ENCODE peak calls at places on chromosomes 1 and 21, in ten cellular contexts. C is mucosa of descending colon, M is kidney epithelial cell, F is IMR-90, H is uterus, T is BJ, B is left ventricle myocardium inferior, V is AG04450, R is prostate gland, Z is GM12865. Y is an unnamed sample.

GRCh38 chr1:153538315-153538821 is 2.4 kb downstream of the S100A5 start:
- DNase-seq in V (no peak), R (no peak), B (no peak), M (no peak), T (no peak), F (peak; percentile 43), C (peak; percentile 90), Z (peak; percentile 17), H (no peak), Y (no peak)

GRCh38 chr1:177914603-177915002 is 55.3 kb downstream of the SEC16B start:
- DNase-seq in R (no peak), C (no peak), B (no peak), Z (no peak), H (no peak), T (no peak), M (no peak), V (no peak), F (peak; percentile 41), Y (no peak)

GRCh38 chr1:225427249-225428065 is at the start of gene LBR:
- DNase-seq in B (peak; percentile 46), Z (peak; percentile 41), V (no peak), H (peak; percentile 42), F (peak; percentile 16), M (no peak), C (no peak), R (no peak), T (no peak), Y (no peak)

GRCh38 chr1:84103197-84103992 is 40.7 kb upstream of the PRKACB start:
- DNase-seq in C (peak; percentile 41), H (peak; percentile 45), B (peak; percentile 37), R (no peak), M (peak; percentile 68), V (peak; percentile 64), T (peak; percentile 52), Z (peak; percentile 24), F (peak; percentile 93), Y (peak; percentile 49)

GRCh38 chr1:99877568-99877967 is 27.4 kb downstream of the AGL start:
- DNase-seq in V (no peak), C (no peak), M (no peak), T (no peak), R (no peak), H (no peak), F (no peak), B (no peak), Z (no peak), Y (no peak)

GRCh38 chr1:184456189-184456588 is 69.4 kb downstream of the C1orf21 start:
- DNase-seq in V (no peak), C (no peak), Z (peak; percentile 9), B (no peak), M (no peak), F (no peak), T (no peak), H (no peak), R (no peak), Y (no peak)

GRCh38 chr1:160997323-160998038 is 23.5 kb downstream of the F11R start:
- DNase-seq in R (peak; percentile 57), B (peak; percentile 52), H (peak; percentile 58), F (peak; percentile 64), T (no peak), M (no peak), V (no peak), Z (peak; percentile 73), C (peak; percentile 86), Y (no peak)

GRCh38 chr1:243946253-243946652 is 96.2 kb upstream of the AKT3 start:
- DNase-seq in Z (no peak), T (no peak), H (no peak), C (no peak), R (no peak), B (no peak), F (no peak), M (no peak), V (no peak), Y (no peak)

GRCh38 chr1:228364706-228365213 is 41.9 kb downstream of the TRIM11 start:
- DNase-seq in M (no peak), H (no peak), T (no peak), C (no peak), V (no peak), Z (no peak), B (peak; percentile 14), R (no peak), F (no peak), Y (no peak)

GRCh38 chr21:38652396-38652795 is 153.3 kb upstream of the ETS2 start:
- DNase-seq in T (no peak), B (no peak), R (no peak), Z (no peak), C (no peak), H (no peak), F (no peak), M (no peak), V (no peak), Y (no peak)

GRCh38 chr1:7455796-7456568 is 315.1 kb upstream of the VAMP3 start:
- DNase-seq in Z (no peak), F (no peak), H (no peak), M (no peak), B (no peak), R (no peak), V (no peak), C (no peak), T (no peak), Y (no peak)

GRCh38 chr1:167490765-167491164 is 27.6 kb downstream of the CD247 start:
- DNase-seq in R (no peak), B (no peak), F (no peak), Z (no peak), M (no peak), V (no peak), H (no peak), T (no peak), C (no peak), Y (no peak)

GRCh38 chr1:100265562-100265930 is 470 bp upstream of the RTCA start:
- DNase-seq in H (no peak), F (peak; percentile 38), R (no peak), B (no peak), Z (no peak), M (no peak), V (no peak), T (no peak), C (no peak), Y (no peak)

GRCh38 chr1:47534040-47534328 is 96.1 kb downstream of the FOXD2 start:
- DNase-seq in F (no peak), T (no peak), M (no peak), C (no peak), H (no peak), V (no peak), B (no peak), R (no peak), Z (no peak), Y (no peak)
- H3K4me3 ChIP-seq in F (no peak overlapping the region), T (no peak overlapping the region), M (no peak overlapping the region), C (no peak overlapping the region), H (no peak overlapping the region), V (no peak overlapping the region), B (peak overlapping the region; percentile 65), R (no peak overlapping the region), Z (no peak overlapping the region), Y (no peak overlapping the region)

DNA sequence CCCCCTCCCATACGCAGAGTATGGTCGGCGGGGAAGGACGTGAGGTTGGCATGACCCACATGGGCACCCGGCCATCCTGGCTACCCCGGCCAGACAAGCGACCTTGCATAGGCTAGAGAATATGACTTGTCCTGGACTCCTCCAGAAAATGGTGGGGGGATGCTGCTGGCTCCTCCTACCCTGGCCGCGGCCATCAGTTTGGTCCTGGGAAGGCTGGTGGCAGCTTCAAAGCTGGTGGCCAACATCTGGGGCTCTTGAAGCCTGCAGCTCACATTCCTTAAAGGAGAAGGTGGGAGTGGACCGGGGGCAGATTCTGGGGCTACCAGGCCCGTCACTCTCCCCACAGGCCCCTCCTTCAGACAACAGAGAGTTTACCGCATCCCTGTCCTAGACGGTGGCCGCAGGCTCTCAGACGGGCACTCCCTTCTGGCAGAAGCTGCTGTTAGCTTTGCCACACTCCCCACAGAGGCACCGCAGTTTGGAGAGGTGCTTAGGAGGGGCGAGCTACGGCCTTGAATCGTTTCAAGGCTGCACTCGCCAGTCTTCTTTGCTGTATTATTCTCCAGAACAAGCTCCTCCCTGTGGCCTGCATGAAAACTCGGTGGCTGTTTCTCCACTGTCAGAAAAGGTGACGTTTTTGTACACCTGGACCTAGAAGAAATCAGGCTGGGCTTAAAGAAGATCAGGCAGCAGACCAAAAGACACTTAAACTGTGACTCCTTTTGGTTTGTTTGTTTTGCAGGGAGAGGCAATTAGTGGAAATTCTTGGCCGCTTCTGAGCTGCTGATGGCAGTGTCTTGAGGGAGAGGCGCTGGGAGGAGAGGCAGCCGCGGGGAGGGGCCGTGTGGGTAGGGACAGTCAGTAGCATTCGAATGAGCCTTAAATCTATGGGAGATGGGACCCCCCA is 68.0 kb downstream of the RUNX3 start:
- DNase-seq in R (no peak), H (no peak), F (no peak), V (no peak), B (no peak), Z (no peak), M (no peak), C (peak; percentile 69), T (no peak), Y (no peak)
- TF ChIP-seq CTCF in R (no peak), H (no peak), F (peak; percentile 11), V (peak; percentile 34), B (no peak), Z (no peak), M (peak; percentile 24), C (no peak), T (peak; percentile 15), Y (peak; percentile 5)

GRCh38 chr21:33684068-33684467 is 41.8 kb downstream of the ITSN1 start:
- DNase-seq in C (no peak), B (no peak), T (no peak), V (no peak), Z (no peak), R (no peak), M (no peak), F (no peak), H (no peak), Y (no peak)
- H3K4me3 ChIP-seq in C (no peak overlapping the region), B (no peak overlapping the region), T (no peak overlapping the region), V (no peak overlapping the region), Z (no peak overlapping the region), R (no peak overlapping the region), M (no peak overlapping the region), F (no peak overlapping the region), H (no peak overlapping the region), Y (no peak overlapping the region)

DNA sequence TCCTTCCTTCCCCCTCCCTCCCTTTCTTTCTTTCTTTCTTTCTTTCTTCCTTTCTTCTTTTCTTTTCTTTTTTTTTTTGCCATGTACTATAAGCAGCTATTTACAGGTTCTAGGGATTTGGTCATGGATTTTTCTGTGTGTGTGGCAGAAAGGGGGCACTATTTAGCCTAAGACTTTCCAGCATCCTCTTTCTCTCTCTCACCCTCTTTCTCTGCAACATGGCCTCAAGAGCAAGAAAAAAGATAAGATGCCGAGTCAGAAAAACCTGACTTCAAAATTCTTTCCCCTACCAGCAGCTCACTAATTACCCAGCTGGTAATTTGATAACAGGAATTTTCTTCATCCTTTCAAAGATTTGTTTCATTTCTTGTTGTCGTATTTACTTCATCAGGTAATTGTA is 458.3 kb upstream of the ADAMTS5 start:
- DNase-seq in B (no peak), F (no peak), M (no peak), R (no peak), V (no peak), H (no peak), Z (no peak), C (no peak), T (no peak), Y (no peak)
- TF ChIP-seq CTCF in B (no peak), F (no peak), M (no peak), R (no peak), V (peak; percentile 10), H (no peak), Z (no peak), C (no peak), T (no peak), Y (no peak)

GRCh38 chr1:219555802-219556201 is 57.1 kb downstream of the ZC3H11B start:
- DNase-seq in V (peak; percentile 41), T (no peak), C (no peak), M (no peak), F (peak; percentile 78), H (peak; percentile 18), B (no peak), R (peak; percentile 29), Z (no peak), Y (no peak)
- H3K4me3 ChIP-seq in V (no peak overlapping the region), T (no peak overlapping the region), C (no peak overlapping the region), M (no peak overlapping the region), F (no peak overlapping the region), H (no peak overlapping the region), B (no peak overlapping the region), R (no peak overlapping the region), Z (no peak overlapping the region), Y (no peak overlapping the region)

Y was measured in AG04449.